ENCODE peak calls at places on chromosomes 7 and 10, in eight cellular contexts. One of them, this sample, is unnamed.

GRCh38 chr10:95716866-95717265 is 23.1 kb upstream of the TCTN3 start:
- DNase-seq in AG04449: no peak
- DNase-seq in CD8-positive, alpha-beta memory T cell: no peak
- DNase-seq in astrocyte of the cerebellum: no peak
- DNase-seq in IMR-90: no peak
- DNase-seq in HCT116: no peak
- DNase-seq in effector memory CD4-positive, alpha-beta T cell: no peak
- DNase-seq in mammary epithelial cell: no peak
- DNase-seq in this sample: no peak

GRCh38 chr7:124012864-124013263 is 20.0 kb downstream of the TMEM229A start:
- DNase-seq in AG04449: no peak
- DNase-seq in mammary epithelial cell: no peak
- DNase-seq in astrocyte of the cerebellum: no peak
- DNase-seq in effector memory CD4-positive, alpha-beta T cell: no peak
- DNase-seq in IMR-90: no peak
- DNase-seq in HCT116: no peak
- DNase-seq in CD8-positive, alpha-beta memory T cell: no peak
- DNase-seq in this sample: no peak

GRCh38 chr7:82247814-82248433 is 195.7 kb downstream of the CACNA2D1 start:
- DNase-seq in AG04449: no peak
- DNase-seq in IMR-90: peak; percentile 7
- DNase-seq in HCT116: peak; percentile 8
- DNase-seq in astrocyte of the cerebellum: no peak
- DNase-seq in effector memory CD4-positive, alpha-beta T cell: no peak
- DNase-seq in mammary epithelial cell: peak; percentile 6
- DNase-seq in CD8-positive, alpha-beta memory T cell: no peak
- DNase-seq in this sample: peak; percentile 11

GRCh38 chr7:97179454-97180104 is 62.1 kb downstream of the SDHAF3 start:
- DNase-seq in CD8-positive, alpha-beta memory T cell: peak; percentile 50
- DNase-seq in mammary epithelial cell: peak; percentile 32
- DNase-seq in effector memory CD4-positive, alpha-beta T cell: no peak
- DNase-seq in HCT116: peak; percentile 29
- DNase-seq in IMR-90: peak; percentile 65
- DNase-seq in AG04449: peak; percentile 17
- DNase-seq in astrocyte of the cerebellum: peak; percentile 49
- DNase-seq in this sample: peak; percentile 77

GRCh38 chr7:101918426-101918825 is 101.0 kb downstream of the CUX1 start:
- DNase-seq in IMR-90: no peak
- DNase-seq in CD8-positive, alpha-beta memory T cell: no peak
- DNase-seq in HCT116: no peak
- DNase-seq in effector memory CD4-positive, alpha-beta T cell: no peak
- DNase-seq in AG04449: no peak
- DNase-seq in astrocyte of the cerebellum: no peak
- DNase-seq in mammary epithelial cell: no peak
- DNase-seq in this sample: no peak

GRCh38 chr10:45071043-45071813 is 70.5 kb downstream of the ZNF22 start:
- DNase-seq in HCT116: no peak
- DNase-seq in effector memory CD4-positive, alpha-beta T cell: no peak
- DNase-seq in AG04449: no peak
- DNase-seq in CD8-positive, alpha-beta memory T cell: no peak
- DNase-seq in astrocyte of the cerebellum: no peak
- DNase-seq in IMR-90: no peak
- DNase-seq in mammary epithelial cell: no peak
- DNase-seq in this sample: no peak

GRCh38 chr10:79084972-79085597 is 16.3 kb downstream of the ZMIZ1 start:
- DNase-seq in CD8-positive, alpha-beta memory T cell: no peak
- DNase-seq in astrocyte of the cerebellum: no peak
- DNase-seq in effector memory CD4-positive, alpha-beta T cell: no peak
- DNase-seq in IMR-90: no peak
- DNase-seq in mammary epithelial cell: no peak
- DNase-seq in HCT116: no peak
- DNase-seq in AG04449: no peak
- DNase-seq in this sample: no peak

GRCh38 chr7:1142051-1142635 is 17.9 kb downstream of the ZFAND2A start:
- DNase-seq in mammary epithelial cell: no peak
- DNase-seq in IMR-90: no peak
- DNase-seq in AG04449: no peak
- DNase-seq in astrocyte of the cerebellum: no peak
- DNase-seq in effector memory CD4-positive, alpha-beta T cell: no peak
- DNase-seq in HCT116: no peak
- DNase-seq in CD8-positive, alpha-beta memory T cell: no peak
- DNase-seq in this sample: no peak

GRCh38 chr7:1914321-1914720 is 244.2 kb downstream of the ELFN1 start:
- DNase-seq in AG04449: no peak
- DNase-seq in mammary epithelial cell: no peak
- DNase-seq in effector memory CD4-positive, alpha-beta T cell: no peak
- DNase-seq in CD8-positive, alpha-beta memory T cell: no peak
- DNase-seq in IMR-90: no peak
- DNase-seq in astrocyte of the cerebellum: no peak
- DNase-seq in HCT116: no peak
- DNase-seq in this sample: no peak

GRCh38 chr7:131488361-131488760 is 68.1 kb downstream of the PODXL start:
- DNase-seq in AG04449: no peak
- DNase-seq in effector memory CD4-positive, alpha-beta T cell: no peak
- DNase-seq in HCT116: no peak
- DNase-seq in astrocyte of the cerebellum: no peak
- DNase-seq in CD8-positive, alpha-beta memory T cell: no peak
- DNase-seq in mammary epithelial cell: no peak
- DNase-seq in IMR-90: no peak
- DNase-seq in this sample: no peak
- H3K4me3 ChIP-seq in AG04449: no peak overlapping the region
- H3K4me3 ChIP-seq in effector memory CD4-positive, alpha-beta T cell: no peak overlapping the region
- H3K4me3 ChIP-seq in HCT116: no peak overlapping the region
- H3K4me3 ChIP-seq in astrocyte of the cerebellum: no peak overlapping the region
- H3K4me3 ChIP-seq in CD8-positive, alpha-beta memory T cell: no peak overlapping the region
- H3K4me3 ChIP-seq in mammary epithelial cell: no peak overlapping the region
- H3K4me3 ChIP-seq in IMR-90: no peak overlapping the region
- H3K4me3 ChIP-seq in this sample: no peak overlapping the region

GRCh38 chr10:114239117-114239993 is at the start of gene VWA2:
- DNase-seq in effector memory CD4-positive, alpha-beta T cell: no peak
- DNase-seq in HCT116: no peak
- DNase-seq in astrocyte of the cerebellum: no peak
- DNase-seq in IMR-90: no peak
- DNase-seq in CD8-positive, alpha-beta memory T cell: no peak
- DNase-seq in AG04449: no peak
- DNase-seq in mammary epithelial cell: no peak
- DNase-seq in this sample: peak; percentile 87
- H3K4me3 ChIP-seq in effector memory CD4-positive, alpha-beta T cell: peak within 1 kb of the TSS; percentile 13
- H3K4me3 ChIP-seq in HCT116: no peak within 1 kb of the TSS
- H3K4me3 ChIP-seq in astrocyte of the cerebellum: peak within 1 kb of the TSS; percentile 18
- H3K4me3 ChIP-seq in IMR-90: no peak within 1 kb of the TSS
- H3K4me3 ChIP-seq in CD8-positive, alpha-beta memory T cell: no peak within 1 kb of the TSS
- H3K4me3 ChIP-seq in AG04449: no peak within 1 kb of the TSS
- H3K4me3 ChIP-seq in mammary epithelial cell: peak within 1 kb of the TSS; percentile 38
- H3K4me3 ChIP-seq in this sample: peak within 1 kb of the TSS; percentile 55

DNA sequence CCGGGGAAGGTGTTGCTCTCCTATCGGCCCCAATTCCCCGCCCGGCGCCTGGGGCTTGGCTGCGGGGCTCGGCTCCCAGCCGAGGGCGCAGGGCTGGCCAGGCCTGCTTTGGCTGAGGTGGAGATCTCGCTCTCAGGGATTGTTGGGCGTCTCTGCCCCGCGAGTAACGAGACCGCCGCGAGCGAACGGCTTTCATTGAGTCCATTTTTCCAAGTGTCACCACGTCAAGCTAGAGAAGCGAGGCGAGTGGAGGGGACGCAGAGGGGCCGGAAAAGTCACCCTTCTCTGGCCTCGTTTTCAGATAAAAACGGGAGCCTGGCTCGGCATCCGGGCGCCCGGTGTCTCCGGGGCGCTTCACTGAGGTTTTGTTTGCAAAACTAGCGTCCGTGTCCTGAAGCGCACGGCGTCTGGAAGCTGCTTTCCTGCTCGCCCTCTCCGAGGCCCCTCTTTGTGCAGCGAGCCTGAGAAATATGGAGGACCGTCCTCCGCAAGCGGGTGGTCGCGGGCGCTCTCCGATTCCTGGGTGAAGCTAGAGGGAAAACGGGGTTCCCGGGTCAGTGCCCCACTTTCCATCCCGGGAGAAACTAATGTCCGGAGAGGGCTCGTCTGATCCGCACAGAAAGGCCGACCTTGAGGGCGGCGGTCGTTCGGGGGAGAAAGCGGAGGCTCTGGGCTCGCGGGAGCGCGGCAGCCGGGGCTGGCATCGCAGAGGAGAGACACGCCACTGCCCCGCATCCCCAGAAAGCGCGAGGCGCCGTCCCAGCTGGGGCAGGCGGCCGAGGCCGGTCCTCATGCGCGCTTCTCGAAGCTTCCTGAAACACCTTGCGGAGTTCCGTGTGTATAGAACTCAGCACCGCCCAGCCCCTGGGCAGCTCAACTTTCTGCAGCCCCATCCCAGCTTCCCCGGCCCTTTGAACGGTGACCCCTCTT is 3.5 kb upstream of the EN2 start:
- DNase-seq in IMR-90: no peak
- DNase-seq in astrocyte of the cerebellum: no peak
- DNase-seq in mammary epithelial cell: no peak
- DNase-seq in HCT116: no peak
- DNase-seq in CD8-positive, alpha-beta memory T cell: peak; percentile 26
- DNase-seq in AG04449: no peak
- DNase-seq in effector memory CD4-positive, alpha-beta T cell: no peak
- DNase-seq in this sample: peak; percentile 80
- H3K4me3 ChIP-seq in IMR-90: no peak overlapping the region
- H3K4me3 ChIP-seq in astrocyte of the cerebellum: no peak overlapping the region
- H3K4me3 ChIP-seq in mammary epithelial cell: no peak overlapping the region
- H3K4me3 ChIP-seq in HCT116: no peak overlapping the region
- H3K4me3 ChIP-seq in CD8-positive, alpha-beta memory T cell: no peak overlapping the region
- H3K4me3 ChIP-seq in AG04449: no peak overlapping the region
- H3K4me3 ChIP-seq in effector memory CD4-positive, alpha-beta T cell: no peak overlapping the region
- H3K4me3 ChIP-seq in this sample: no peak overlapping the region

DNA sequence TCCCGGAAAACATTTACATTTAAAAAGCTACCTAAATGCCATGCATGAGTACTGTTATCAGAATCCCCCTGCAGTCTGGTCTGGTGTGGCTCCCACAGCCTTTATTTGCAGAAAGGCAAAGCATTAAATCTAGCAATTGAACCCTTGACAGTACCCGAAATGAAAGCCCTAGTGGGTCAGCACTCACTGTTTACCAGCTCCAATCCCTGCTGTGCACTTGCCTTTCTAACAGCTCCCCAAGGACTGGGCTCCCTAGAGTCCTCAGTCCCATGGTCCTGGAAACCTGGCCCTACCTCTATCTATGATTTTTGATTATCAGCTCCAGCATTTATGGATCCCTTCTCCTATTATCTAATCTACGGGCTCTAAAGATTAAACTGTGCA is 1.9 kb upstream of the MACC1 start:
- DNase-seq in AG04449: no peak
- DNase-seq in astrocyte of the cerebellum: no peak
- DNase-seq in HCT116: no peak
- DNase-seq in IMR-90: no peak
- DNase-seq in CD8-positive, alpha-beta memory T cell: no peak
- DNase-seq in effector memory CD4-positive, alpha-beta T cell: no peak
- DNase-seq in mammary epithelial cell: no peak
- DNase-seq in this sample: no peak
- H3K4me3 ChIP-seq in AG04449: no peak overlapping the region
- H3K4me3 ChIP-seq in astrocyte of the cerebellum: no peak overlapping the region
- H3K4me3 ChIP-seq in HCT116: no peak overlapping the region
- H3K4me3 ChIP-seq in IMR-90: no peak overlapping the region
- H3K4me3 ChIP-seq in CD8-positive, alpha-beta memory T cell: no peak overlapping the region
- H3K4me3 ChIP-seq in effector memory CD4-positive, alpha-beta T cell: no peak overlapping the region
- H3K4me3 ChIP-seq in mammary epithelial cell: no peak overlapping the region
- H3K4me3 ChIP-seq in this sample: no peak overlapping the region

GRCh38 chr7:94374721-94375120 is 20.0 kb upstream of the COL1A2 start:
- DNase-seq in mammary epithelial cell: no peak
- DNase-seq in effector memory CD4-positive, alpha-beta T cell: no peak
- DNase-seq in IMR-90: no peak
- DNase-seq in AG04449: no peak
- DNase-seq in astrocyte of the cerebellum: no peak
- DNase-seq in CD8-positive, alpha-beta memory T cell: no peak
- DNase-seq in HCT116: no peak
- DNase-seq in this sample: no peak
- H3K4me3 ChIP-seq in mammary epithelial cell: no peak overlapping the region
- H3K4me3 ChIP-seq in effector memory CD4-positive, alpha-beta T cell: no peak overlapping the region
- H3K4me3 ChIP-seq in IMR-90: peak overlapping the region; percentile 41
- H3K4me3 ChIP-seq in AG04449: peak overlapping the region; percentile 43
- H3K4me3 ChIP-seq in astrocyte of the cerebellum: peak overlapping the region; percentile 23
- H3K4me3 ChIP-seq in CD8-positive, alpha-beta memory T cell: no peak overlapping the region
- H3K4me3 ChIP-seq in HCT116: no peak overlapping the region
- H3K4me3 ChIP-seq in this sample: no peak overlapping the region

GRCh38 chr10:117175215-117175900 is 21.9 kb upstream of the KCNK18 start:
- DNase-seq in HCT116: no peak
- DNase-seq in CD8-positive, alpha-beta memory T cell: peak; percentile 48
- DNase-seq in effector memory CD4-positive, alpha-beta T cell: no peak
- DNase-seq in astrocyte of the cerebellum: no peak
- DNase-seq in mammary epithelial cell: peak; percentile 20
- DNase-seq in AG04449: no peak
- DNase-seq in IMR-90: no peak
- DNase-seq in this sample: peak; percentile 70
- H3K4me3 ChIP-seq in HCT116: no peak overlapping the region
- H3K4me3 ChIP-seq in CD8-positive, alpha-beta memory T cell: peak overlapping the region; percentile 59
- H3K4me3 ChIP-seq in effector memory CD4-positive, alpha-beta T cell: peak overlapping the region; percentile 68
- H3K4me3 ChIP-seq in astrocyte of the cerebellum: peak overlapping the region; percentile 32
- H3K4me3 ChIP-seq in mammary epithelial cell: peak overlapping the region; percentile 43
- H3K4me3 ChIP-seq in AG04449: peak overlapping the region; percentile 44
- H3K4me3 ChIP-seq in IMR-90: no peak overlapping the region
- H3K4me3 ChIP-seq in this sample: peak overlapping the region; percentile 41

DNA sequence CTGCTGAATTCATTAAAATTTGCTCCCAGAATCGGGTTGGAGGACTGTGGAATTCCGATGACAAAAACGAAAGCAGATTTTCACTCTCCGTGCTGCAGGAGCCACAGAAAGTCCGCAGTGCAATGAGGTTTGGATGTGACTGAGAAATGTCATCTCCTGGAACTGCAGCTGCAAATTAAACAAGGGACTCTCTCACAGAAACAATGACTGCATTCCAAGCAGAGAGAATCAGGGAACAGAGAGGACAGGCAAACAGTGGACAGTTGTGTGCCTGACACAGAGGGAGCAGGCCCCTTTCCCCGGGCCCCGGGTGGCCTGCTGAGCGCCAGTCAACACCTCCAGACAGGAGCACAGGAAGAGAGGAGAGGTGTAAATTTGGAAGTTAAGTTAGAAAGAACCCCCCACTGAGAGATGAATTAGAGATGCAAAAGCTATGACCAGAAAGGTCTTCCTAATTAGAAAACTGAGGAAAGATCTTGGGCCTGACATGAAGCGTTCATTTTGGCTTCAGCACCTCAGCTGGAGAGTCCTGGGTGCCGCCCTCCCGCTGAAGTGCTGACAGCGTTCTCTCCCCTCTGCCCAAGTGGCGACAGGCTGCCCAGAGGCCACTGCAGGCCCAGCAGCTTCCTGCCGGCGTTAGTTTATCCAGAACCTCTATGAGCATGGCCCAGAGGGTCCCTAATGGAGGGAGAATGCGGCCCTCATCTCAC is 108.8 kb downstream of the C10orf90 start:
- DNase-seq in CD8-positive, alpha-beta memory T cell: no peak
- DNase-seq in AG04449: no peak
- DNase-seq in mammary epithelial cell: no peak
- DNase-seq in astrocyte of the cerebellum: no peak
- DNase-seq in effector memory CD4-positive, alpha-beta T cell: no peak
- DNase-seq in HCT116: no peak
- DNase-seq in IMR-90: no peak
- DNase-seq in this sample: peak; percentile 45
- H3K4me3 ChIP-seq in CD8-positive, alpha-beta memory T cell: no peak overlapping the region
- H3K4me3 ChIP-seq in AG04449: peak overlapping the region; percentile 28
- H3K4me3 ChIP-seq in mammary epithelial cell: no peak overlapping the region
- H3K4me3 ChIP-seq in astrocyte of the cerebellum: peak overlapping the region; percentile 12
- H3K4me3 ChIP-seq in effector memory CD4-positive, alpha-beta T cell: no peak overlapping the region
- H3K4me3 ChIP-seq in HCT116: no peak overlapping the region
- H3K4me3 ChIP-seq in IMR-90: peak overlapping the region; percentile 25
- H3K4me3 ChIP-seq in this sample: no peak overlapping the region